ENCODE peak calls at places on chromosomes 13 and 19, in eight cellular contexts. One of them, this sample, is unnamed.

GRCh38 chr13:27639186-27639585 is 17.5 kb downstream of the POLR1D start:
- DNase-seq in fibroblast of lung: no peak
- DNase-seq in HCT116: no peak
- DNase-seq in K562: no peak
- DNase-seq in PC-3: no peak
- DNase-seq in keratinocyte: no peak
- DNase-seq in DND-41: no peak
- DNase-seq in GM23248: no peak
- DNase-seq in this sample: no peak

GRCh38 chr19:11268783-11269267 is 6.5 kb upstream of the DOCK6 start:
- DNase-seq in fibroblast of lung: peak
- DNase-seq in HCT116: no peak
- DNase-seq in K562: peak
- DNase-seq in PC-3: peak
- DNase-seq in keratinocyte: no peak
- DNase-seq in DND-41: no peak
- DNase-seq in GM23248: peak
- DNase-seq in this sample: peak

GRCh38 chr13:22828081-22828480 is 352.7 kb upstream of the SGCG start:
- DNase-seq in fibroblast of lung: peak
- DNase-seq in HCT116: no peak
- DNase-seq in K562: peak
- DNase-seq in PC-3: peak
- DNase-seq in keratinocyte: no peak
- DNase-seq in DND-41: no peak
- DNase-seq in GM23248: peak
- DNase-seq in this sample: peak

GRCh38 chr13:111314852-111315251 is 5.6 kb upstream of the TEX29 start:
- DNase-seq in fibroblast of lung: peak
- DNase-seq in HCT116: no peak
- DNase-seq in K562: no peak
- DNase-seq in PC-3: no peak
- DNase-seq in keratinocyte: no peak
- DNase-seq in DND-41: no peak
- DNase-seq in GM23248: peak
- DNase-seq in this sample: no peak

GRCh38 chr13:62040078-62040477 is 624.4 kb upstream of the PCDH20 start:
- DNase-seq in fibroblast of lung: no peak
- DNase-seq in HCT116: no peak
- DNase-seq in K562: no peak
- DNase-seq in PC-3: no peak
- DNase-seq in keratinocyte: no peak
- DNase-seq in DND-41: no peak
- DNase-seq in GM23248: no peak
- DNase-seq in this sample: no peak

GRCh38 chr13:43300817-43301216 is 277.4 kb downstream of the DNAJC15 start:
- DNase-seq in fibroblast of lung: peak
- DNase-seq in HCT116: no peak
- DNase-seq in K562: no peak
- DNase-seq in PC-3: no peak
- DNase-seq in keratinocyte: no peak
- DNase-seq in DND-41: no peak
- DNase-seq in GM23248: peak
- DNase-seq in this sample: no peak

GRCh38 chr19:48634036-48634342 is 3.2 kb downstream of the DBP start:
- DNase-seq in fibroblast of lung: no peak
- DNase-seq in HCT116: no peak
- DNase-seq in K562: no peak
- DNase-seq in PC-3: no peak
- DNase-seq in keratinocyte: no peak
- DNase-seq in DND-41: no peak
- DNase-seq in GM23248: no peak
- DNase-seq in this sample: no peak

GRCh38 chr13:40969169-40969901 is 49.8 kb downstream of the ELF1 start:
- DNase-seq in fibroblast of lung: no peak
- DNase-seq in HCT116: no peak
- DNase-seq in K562: no peak
- DNase-seq in PC-3: no peak
- DNase-seq in keratinocyte: no peak
- DNase-seq in DND-41: peak
- DNase-seq in GM23248: no peak
- DNase-seq in this sample: no peak

GRCh38 chr19:46660601-46661019 is 372 bp downstream of the DACT3 start:
- DNase-seq in fibroblast of lung: no peak
- DNase-seq in HCT116: no peak
- DNase-seq in K562: peak
- DNase-seq in PC-3: no peak
- DNase-seq in keratinocyte: no peak
- DNase-seq in DND-41: no peak
- DNase-seq in GM23248: no peak
- DNase-seq in this sample: no peak

GRCh38 chr19:6802336-6803035 is 30.0 kb downstream of the VAV1 start:
- DNase-seq in fibroblast of lung: no peak
- DNase-seq in HCT116: peak
- DNase-seq in K562: peak
- DNase-seq in PC-3: peak
- DNase-seq in keratinocyte: no peak
- DNase-seq in DND-41: peak
- DNase-seq in GM23248: no peak
- DNase-seq in this sample: no peak

GRCh38 chr19:6803036-6803404 is 30.5 kb downstream of the VAV1 start:
- DNase-seq in fibroblast of lung: no peak
- DNase-seq in HCT116: no peak
- DNase-seq in K562: no peak
- DNase-seq in PC-3: no peak
- DNase-seq in keratinocyte: no peak
- DNase-seq in DND-41: no peak
- DNase-seq in GM23248: no peak
- DNase-seq in this sample: no peak

GRCh38 chr19:6800991-6801396 is 28.5 kb downstream of the VAV1 start:
- DNase-seq in fibroblast of lung: peak
- DNase-seq in HCT116: peak
- DNase-seq in K562: no peak
- DNase-seq in PC-3: peak
- DNase-seq in keratinocyte: peak
- DNase-seq in DND-41: no peak
- DNase-seq in GM23248: peak
- DNase-seq in this sample: peak

GRCh38 chr19:6806488-6806887 is 34.0 kb downstream of the VAV1 start:
- DNase-seq in fibroblast of lung: no peak
- DNase-seq in HCT116: peak
- DNase-seq in K562: peak
- DNase-seq in PC-3: peak
- DNase-seq in keratinocyte: no peak
- DNase-seq in DND-41: peak
- DNase-seq in GM23248: no peak
- DNase-seq in this sample: no peak

GRCh38 chr19:6801397-6802086 is 29.0 kb downstream of the VAV1 start:
- DNase-seq in fibroblast of lung: peak
- DNase-seq in HCT116: peak
- DNase-seq in K562: peak
- DNase-seq in PC-3: peak
- DNase-seq in keratinocyte: no peak
- DNase-seq in DND-41: peak
- DNase-seq in GM23248: peak
- DNase-seq in this sample: peak
- H3K27ac ChIP-seq in fibroblast of lung: no peak
- H3K27ac ChIP-seq in HCT116: peak
- H3K27ac ChIP-seq in K562: peak
- H3K27ac ChIP-seq in PC-3: peak
- H3K27ac ChIP-seq in keratinocyte: peak
- H3K27ac ChIP-seq in DND-41: peak
- H3K27ac ChIP-seq in GM23248: no peak
- H3K27ac ChIP-seq in this sample: no peak

DNA sequence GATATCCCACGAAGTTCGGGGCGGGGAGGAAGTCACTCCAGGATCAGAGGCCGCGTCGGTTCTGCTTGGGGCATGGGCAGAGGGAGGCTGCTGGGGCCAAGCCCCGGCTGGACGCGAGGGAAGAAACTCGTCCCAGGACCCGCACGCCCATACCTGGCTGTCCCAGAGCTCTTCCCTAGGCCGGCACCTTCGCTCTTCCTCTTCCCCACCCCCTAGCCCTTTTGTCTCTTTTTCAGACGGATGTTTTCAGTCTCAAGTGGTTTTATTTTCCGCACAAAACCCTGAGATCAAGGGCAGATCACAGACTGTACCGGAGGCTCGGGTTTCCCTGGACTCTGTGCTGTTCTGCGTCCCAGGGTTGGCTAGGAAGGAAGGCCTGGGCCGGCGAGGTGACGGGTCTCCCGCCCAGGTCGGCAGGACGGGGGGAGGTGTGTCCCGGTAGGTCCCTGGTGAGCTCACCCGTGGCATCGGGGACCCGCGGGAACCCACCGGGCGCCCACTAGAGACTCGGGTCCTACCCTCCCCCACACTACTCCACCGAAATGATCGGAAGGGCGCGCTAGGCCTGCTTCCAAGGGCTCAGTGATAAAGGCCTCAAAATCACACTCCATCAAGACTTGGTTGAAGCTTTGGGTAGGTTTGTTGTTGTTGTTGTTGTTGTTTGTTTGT is 7.9 kb downstream of the ZIC2 start:
- DNase-seq in fibroblast of lung: no peak
- DNase-seq in HCT116: no peak
- DNase-seq in K562: no peak
- DNase-seq in PC-3: no peak
- DNase-seq in keratinocyte: no peak
- DNase-seq in DND-41: no peak
- DNase-seq in GM23248: no peak
- DNase-seq in this sample: no peak
- TF ChIP-seq EZH2 in fibroblast of lung: peak
- TF ChIP-seq EZH2 in HCT116: no peak
- TF ChIP-seq EZH2 in K562: no peak
- TF ChIP-seq EZH2 in PC-3: no peak
- TF ChIP-seq EZH2 in keratinocyte: peak
- TF ChIP-seq EZH2 in DND-41: no peak
- TF ChIP-seq EZH2 in GM23248: no peak
- TF ChIP-seq EZH2 in this sample: peak

DNA sequence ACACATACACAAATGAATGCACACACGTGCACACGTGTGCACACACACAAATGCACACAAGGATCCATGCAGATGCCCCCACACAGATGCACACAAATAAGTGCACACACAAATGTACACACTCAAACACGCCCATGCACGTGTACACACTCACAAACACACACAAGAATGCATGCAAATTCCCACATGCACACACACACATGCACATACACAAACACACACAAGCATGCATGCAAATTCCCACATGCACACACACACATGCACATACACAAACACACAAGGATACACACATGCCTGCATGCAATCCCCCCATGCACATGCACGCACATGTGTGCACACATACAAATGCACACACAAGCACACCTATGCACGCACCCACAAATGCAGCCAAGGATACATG is 13.3 kb downstream of the GNA15 start:
- DNase-seq in fibroblast of lung: no peak
- DNase-seq in HCT116: no peak
- DNase-seq in K562: no peak
- DNase-seq in PC-3: no peak
- DNase-seq in keratinocyte: no peak
- DNase-seq in DND-41: no peak
- DNase-seq in GM23248: no peak
- DNase-seq in this sample: no peak
- H3K4me2 ChIP-seq in fibroblast of lung: no peak
- H3K4me2 ChIP-seq in HCT116: no peak
- H3K4me2 ChIP-seq in K562: no peak
- H3K4me2 ChIP-seq in PC-3: no peak
- H3K4me2 ChIP-seq in keratinocyte: no peak
- H3K4me2 ChIP-seq in DND-41: peak
- H3K4me2 ChIP-seq in GM23248: no peak
- H3K4me2 ChIP-seq in this sample: no peak

DNA sequence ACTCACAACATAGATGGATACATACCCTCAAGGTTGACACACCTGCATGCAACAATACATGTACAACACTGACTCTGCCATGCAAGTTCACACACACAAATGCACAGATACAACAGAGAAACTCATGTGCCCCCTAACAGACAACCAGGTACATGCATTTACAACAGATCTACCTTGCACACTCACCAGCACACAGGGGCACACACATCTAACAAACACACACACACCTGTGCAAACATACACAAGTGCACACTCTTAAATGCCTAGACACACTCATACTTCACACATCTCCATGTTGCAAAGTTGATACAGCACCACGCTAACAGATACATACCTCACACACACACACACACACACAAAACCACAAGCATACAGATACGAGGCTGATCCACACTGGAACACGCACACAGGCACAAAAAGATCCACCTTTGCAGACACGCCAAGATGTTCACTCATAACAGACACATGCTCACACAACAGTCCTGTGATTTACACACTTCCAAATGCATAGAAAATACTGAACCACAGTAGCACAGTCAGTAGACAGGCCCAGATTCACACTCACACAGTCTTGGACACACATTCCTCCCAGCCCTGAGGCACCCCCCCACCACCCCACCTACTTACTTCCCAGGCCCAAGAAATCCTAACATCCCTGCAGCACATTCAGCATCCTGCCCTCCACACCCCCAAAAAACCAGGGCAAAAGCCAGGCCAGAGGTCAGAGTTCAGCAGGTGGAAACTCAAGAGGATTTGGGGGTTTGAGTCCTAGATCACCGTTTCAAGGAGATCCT is 1.4 kb downstream of the LRFN1 start:
- DNase-seq in fibroblast of lung: no peak
- DNase-seq in HCT116: no peak
- DNase-seq in K562: no peak
- DNase-seq in PC-3: no peak
- DNase-seq in keratinocyte: no peak
- DNase-seq in DND-41: no peak
- DNase-seq in GM23248: no peak
- DNase-seq in this sample: no peak
- H3K27ac ChIP-seq in fibroblast of lung: no peak
- H3K27ac ChIP-seq in HCT116: no peak
- H3K27ac ChIP-seq in K562: no peak
- H3K27ac ChIP-seq in PC-3: no peak
- H3K27ac ChIP-seq in keratinocyte: no peak
- H3K27ac ChIP-seq in DND-41: no peak
- H3K27ac ChIP-seq in GM23248: no peak
- H3K27ac ChIP-seq in this sample: no peak

GRCh38 chr19:41527079-41527478 is 48.9 kb upstream of the CEACAM21 start:
- DNase-seq in fibroblast of lung: no peak
- DNase-seq in HCT116: no peak
- DNase-seq in K562: no peak
- DNase-seq in PC-3: no peak
- DNase-seq in keratinocyte: no peak
- DNase-seq in DND-41: no peak
- DNase-seq in GM23248: peak
- DNase-seq in this sample: no peak

GRCh38 chr19:41518141-41518540 is 57.8 kb upstream of the CEACAM21 start:
- DNase-seq in fibroblast of lung: no peak
- DNase-seq in HCT116: no peak
- DNase-seq in K562: no peak
- DNase-seq in PC-3: no peak
- DNase-seq in keratinocyte: no peak
- DNase-seq in DND-41: no peak
- DNase-seq in GM23248: no peak
- DNase-seq in this sample: no peak

GRCh38 chr19:41521860-41522555 is 54.0 kb upstream of the CEACAM21 start:
- DNase-seq in fibroblast of lung: no peak
- DNase-seq in HCT116: no peak
- DNase-seq in K562: no peak
- DNase-seq in PC-3: no peak
- DNase-seq in keratinocyte: no peak
- DNase-seq in DND-41: no peak
- DNase-seq in GM23248: peak
- DNase-seq in this sample: no peak
- TF ChIP-seq EZH2 in fibroblast of lung: peak
- TF ChIP-seq EZH2 in HCT116: no peak
- TF ChIP-seq EZH2 in K562: no peak
- TF ChIP-seq EZH2 in PC-3: no peak
- TF ChIP-seq EZH2 in keratinocyte: peak
- TF ChIP-seq EZH2 in DND-41: peak
- TF ChIP-seq EZH2 in GM23248: peak
- TF ChIP-seq EZH2 in this sample: peak

This sample was measured in astrocyte.